ENCODE peak calls at places on chromosomes 13 and 19, in ten cellular contexts. X is CD8-positive, alpha-beta memory T cell; V is body of pancreas; K is CD8-positive, alpha-beta T cell; A is lower lobe of right lung; R is CD4-positive, CD25-positive, alpha-beta regulatory T cell; L is colonic mucosa; N is pancreas; J is breast epithelium; G is thoracic aorta. O is an unnamed sample.

GRCh38 chr13:34020388-34020787 is 202.4 kb downstream of the RFC3 start:
- DNase-seq in G (no peak), X (no peak), K (no peak), A (no peak), L (no peak), J (no peak), N (no peak), V (no peak), R (no peak), O (no peak)

GRCh38 chr19:41175825-41176734 is 16.9 kb upstream of the CYP2S1 start:
- DNase-seq in R (peak; percentile 20), V (peak; percentile 29), G (no peak), N (no peak), A (peak; percentile 83), L (peak; percentile 88), J (no peak), X (no peak), K (peak; percentile 42), O (no peak)

GRCh38 chr13:74036373-74036772 is 97.8 kb downstream of the KLF12 start:
- DNase-seq in R (no peak), N (no peak), X (no peak), V (no peak), L (no peak), J (peak; percentile 65), G (no peak), A (no peak), K (no peak), O (no peak)

GRCh38 chr19:40221858-40222619 is 3.9 kb upstream of the TTC9B start:
- DNase-seq in A (peak; percentile 71), R (peak; percentile 81), G (peak; percentile 55), V (peak; percentile 86), J (peak; percentile 67), L (peak; percentile 78), N (peak; percentile 72), K (peak; percentile 47), X (peak; percentile 68), O (peak; percentile 66)

GRCh38 chr13:21079761-21080730 is 18.7 kb upstream of the LATS2 start:
- DNase-seq in N (no peak), L (no peak), V (peak; percentile 31), X (no peak), J (no peak), R (no peak), G (no peak), A (no peak), K (no peak), O (no peak)

GRCh38 chr13:81568824-81569223 is 1227.9 kb upstream of the SPRY2 start:
- DNase-seq in N (no peak), V (no peak), A (no peak), L (no peak), K (no peak), J (no peak), X (no peak), R (no peak), G (no peak), O (no peak)

GRCh38 chr13:75704194-75704941 is 68.2 kb downstream of the LMO7 start:
- DNase-seq in G (no peak), R (no peak), N (no peak), A (no peak), X (no peak), V (no peak), J (no peak), L (no peak), K (no peak), O (no peak)

GRCh38 chr19:41801682-41802317 is 5.4 kb downstream of the CEACAM3 start:
- DNase-seq in G (no peak), J (no peak), L (no peak), V (no peak), N (no peak), K (no peak), A (no peak), X (no peak), R (no peak), O (no peak)

GRCh38 chr13:99315186-99315585 is 8.0 kb upstream of the GPR183 start:
- DNase-seq in L (no peak), K (no peak), V (no peak), R (no peak), X (no peak), N (no peak), A (no peak), J (no peak), G (no peak), O (no peak)

GRCh38 chr19:10010247-10010691 is at the start of gene COL5A3:
- DNase-seq in V (no peak), K (no peak), G (no peak), L (peak; percentile 60), N (no peak), X (no peak), A (peak; percentile 51), J (no peak), R (no peak), O (peak; percentile 65)

GRCh38 chr13:85366759-85367417 is 432.3 kb downstream of the SLITRK6 start:
- DNase-seq in V (no peak), K (no peak), R (no peak), G (no peak), X (no peak), N (no peak), L (no peak), A (no peak), J (no peak), O (no peak)

GRCh38 chr13:99366075-99366987 is 59.1 kb upstream of the GPR183 start:
- DNase-seq in J (no peak), R (no peak), X (no peak), K (no peak), L (no peak), A (no peak), V (no peak), G (no peak), N (no peak), O (no peak)

GRCh38 chr13:43799191-43799590 is 12.4 kb upstream of the ENOX1 start:
- DNase-seq in K (no peak), A (no peak), X (no peak), G (no peak), N (no peak), V (no peak), J (no peak), R (no peak), L (no peak), O (no peak)

GRCh38 chr19:45826934-45827333 is 11.8 kb upstream of the RSPH6A start:
- DNase-seq in L (no peak), N (no peak), G (no peak), V (no peak), J (no peak), R (no peak), A (no peak), K (no peak), X (no peak), O (no peak)

GRCh38 chr13:23969672-23970071 is 72.4 kb upstream of the C1QTNF9B start:
- DNase-seq in V (no peak), L (no peak), N (no peak), R (no peak), J (no peak), G (no peak), A (no peak), X (no peak), K (no peak), O (no peak)

GRCh38 chr19:5935473-5936307 is 21.6 kb downstream of the CAPS start:
- DNase-seq in A (no peak), K (no peak), L (no peak), R (no peak), X (no peak), J (no peak), G (no peak), V (no peak), N (no peak), O (no peak)
- H3K27ac ChIP-seq in A (peak overlapping the region; percentile 11), K (no peak overlapping the region), L (no peak overlapping the region), R (no peak overlapping the region), X (no peak overlapping the region), J (peak overlapping the region; percentile 81), G (peak overlapping the region; percentile 15), V (no peak overlapping the region), N (no peak overlapping the region), O (peak overlapping the region; percentile 6)

DNA sequence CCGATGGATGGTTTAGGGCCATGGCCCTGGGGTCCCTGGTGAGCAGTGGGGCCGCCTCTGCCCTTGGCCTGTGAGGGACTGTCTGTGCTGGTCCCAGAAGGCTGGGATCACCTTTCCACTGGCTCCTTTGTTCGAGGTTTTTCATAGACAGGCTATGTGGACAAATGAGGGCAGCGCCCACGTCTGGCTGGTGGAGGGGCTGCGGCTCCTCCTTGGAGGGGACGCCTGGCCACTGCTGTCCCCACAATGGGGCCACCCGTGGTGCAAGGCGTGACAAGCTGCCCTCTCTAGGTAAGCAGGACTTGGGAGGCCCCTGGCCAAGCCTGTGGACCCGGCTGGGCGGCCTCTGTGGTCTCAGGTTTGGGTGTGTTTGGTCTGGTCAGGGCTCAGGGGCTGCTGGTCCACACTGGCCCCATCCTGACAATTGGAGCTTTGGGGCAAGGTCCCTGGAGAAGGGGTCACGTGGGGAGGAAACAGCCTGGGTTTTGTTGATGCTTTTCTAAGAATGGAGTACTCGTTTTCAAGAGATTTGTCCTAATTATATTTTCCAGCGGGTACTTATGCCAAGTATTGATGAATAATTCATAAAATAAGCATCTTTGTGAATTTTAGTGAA is 33.3 kb downstream of the MCF2L start:
- DNase-seq in L (no peak), A (no peak), R (no peak), G (no peak), K (no peak), N (no peak), J (no peak), X (no peak), V (no peak), O (no peak)
- H3K27ac ChIP-seq in L (no peak overlapping the region), A (no peak overlapping the region), R (no peak overlapping the region), G (no peak overlapping the region), K (no peak overlapping the region), N (no peak overlapping the region), J (peak overlapping the region; percentile 43), X (no peak overlapping the region), V (no peak overlapping the region), O (no peak overlapping the region)

DNA sequence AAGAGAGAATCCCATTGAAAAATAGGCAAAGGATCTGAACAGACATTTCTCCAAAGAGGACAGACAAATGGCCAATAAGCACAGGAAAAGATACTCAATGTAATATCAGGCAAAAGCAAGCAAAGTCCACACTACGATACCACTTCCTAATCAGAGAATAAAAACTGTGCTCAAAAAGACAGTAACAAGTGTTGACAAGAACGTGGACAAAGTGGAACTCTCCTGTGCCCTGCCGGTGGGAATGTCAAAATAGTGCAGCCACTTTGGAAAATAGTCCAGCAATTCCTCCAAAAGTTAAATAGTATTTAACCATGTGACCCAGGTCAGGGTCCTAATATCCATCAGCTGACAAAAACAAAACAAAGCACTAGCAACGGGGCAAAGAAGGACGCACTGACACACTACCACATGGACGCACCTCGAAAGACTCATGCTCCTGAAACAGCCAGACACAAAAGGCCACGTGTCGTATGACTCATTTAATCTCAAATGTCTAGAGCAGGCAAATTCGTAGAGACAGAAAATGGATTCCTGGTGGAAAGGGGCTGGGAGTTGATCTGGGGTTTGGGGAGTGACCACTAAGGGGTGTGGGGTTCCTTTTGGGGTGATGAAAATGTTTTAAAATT is 5.2 kb downstream of the MIER2 start:
- DNase-seq in X (no peak), J (no peak), L (no peak), V (no peak), K (no peak), A (no peak), R (no peak), N (no peak), G (no peak), O (no peak)
- H3K27ac ChIP-seq in X (no peak overlapping the region), J (no peak overlapping the region), L (no peak overlapping the region), V (no peak overlapping the region), K (no peak overlapping the region), A (no peak overlapping the region), R (no peak overlapping the region), N (no peak overlapping the region), G (no peak overlapping the region), O (no peak overlapping the region)

DNA sequence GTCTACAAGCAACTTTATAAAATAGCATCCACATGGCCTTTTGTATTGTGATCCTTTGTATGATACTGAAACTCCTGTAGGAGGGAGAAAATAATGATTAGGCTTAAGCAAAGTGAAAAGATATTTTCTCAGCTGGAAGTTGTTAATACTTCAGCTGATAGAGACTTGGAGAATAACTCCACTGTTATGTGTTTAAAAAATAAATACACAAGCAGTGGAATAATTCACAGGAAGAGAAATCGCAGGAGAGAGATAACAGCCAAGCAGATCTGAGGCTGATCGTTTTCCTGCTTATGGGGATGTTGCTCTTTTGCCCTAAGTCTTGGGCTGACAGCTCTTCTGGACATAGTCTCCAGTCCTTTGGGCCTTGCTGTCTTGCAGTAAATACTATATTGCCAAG is 93.3 kb downstream of the OLFM4 start:
- DNase-seq in R (no peak), A (no peak), K (no peak), L (no peak), J (no peak), V (no peak), X (no peak), G (no peak), N (no peak), O (no peak)
- H3K27ac ChIP-seq in R (no peak overlapping the region), A (no peak overlapping the region), K (no peak overlapping the region), L (no peak overlapping the region), J (no peak overlapping the region), V (no peak overlapping the region), X (no peak overlapping the region), G (no peak overlapping the region), N (no peak overlapping the region), O (no peak overlapping the region)

O was measured in ovary.